ENCODE peak calls at places on chromosomes 4 and X, in five cellular contexts. One of them, this sample, is unnamed.

GRCh38 chr4:116070283-116070682 is 956.9 kb upstream of the NDST4 start:
- DNase-seq in foreskin melanocyte: no peak
- DNase-seq in naive B cell: no peak
- DNase-seq in effector CD4-positive, alpha-beta T cell: no peak
- DNase-seq in nephron progenitor cell: no peak
- DNase-seq in this sample: no peak

GRCh38 chr4:173169428-173170209 is 1.0 kb downstream of the GALNT7 start:
- DNase-seq in foreskin melanocyte: peak
- DNase-seq in naive B cell: peak
- DNase-seq in effector CD4-positive, alpha-beta T cell: peak
- DNase-seq in nephron progenitor cell: peak
- DNase-seq in this sample: peak

GRCh38 chr4:23033796-23034195 is 341.1 kb downstream of the GBA3 start:
- DNase-seq in foreskin melanocyte: no peak
- DNase-seq in naive B cell: no peak
- DNase-seq in effector CD4-positive, alpha-beta T cell: no peak
- DNase-seq in nephron progenitor cell: no peak
- DNase-seq in this sample: no peak

GRCh38 chr4:144338148-144338547 is 197.6 kb upstream of the GYPA start:
- DNase-seq in foreskin melanocyte: no peak
- DNase-seq in naive B cell: no peak
- DNase-seq in effector CD4-positive, alpha-beta T cell: no peak
- DNase-seq in nephron progenitor cell: no peak
- DNase-seq in this sample: no peak

GRCh38 chrX:2502668-2503519 is 2.1 kb upstream of the DHRSX start:
- DNase-seq in foreskin melanocyte: peak
- DNase-seq in naive B cell: no peak
- DNase-seq in effector CD4-positive, alpha-beta T cell: no peak
- DNase-seq in nephron progenitor cell: peak
- DNase-seq in this sample: peak

GRCh38 chrX:119072771-119073170 is at the start of gene CT47C1:
- DNase-seq in foreskin melanocyte: no peak
- DNase-seq in naive B cell: no peak
- DNase-seq in effector CD4-positive, alpha-beta T cell: no peak
- DNase-seq in nephron progenitor cell: no peak
- DNase-seq in this sample: no peak

GRCh38 chrX:10221651-10222050 is 64.9 kb downstream of the CLCN4 start:
- DNase-seq in foreskin melanocyte: no peak
- DNase-seq in naive B cell: peak
- DNase-seq in effector CD4-positive, alpha-beta T cell: no peak
- DNase-seq in nephron progenitor cell: no peak
- DNase-seq in this sample: no peak

GRCh38 chrX:23756165-23756564 is 13.1 kb upstream of the ACOT9 start:
- DNase-seq in foreskin melanocyte: peak
- DNase-seq in naive B cell: peak
- DNase-seq in effector CD4-positive, alpha-beta T cell: peak
- DNase-seq in nephron progenitor cell: peak
- DNase-seq in this sample: peak

GRCh38 chr4:173807347-173807746 is 277.3 kb upstream of the HAND2 start:
- DNase-seq in foreskin melanocyte: no peak
- DNase-seq in naive B cell: no peak
- DNase-seq in effector CD4-positive, alpha-beta T cell: no peak
- DNase-seq in nephron progenitor cell: no peak
- DNase-seq in this sample: peak

GRCh38 chr4:7256989-7257810 is 64.9 kb downstream of the SORCS2 start:
- DNase-seq in foreskin melanocyte: no peak
- DNase-seq in naive B cell: no peak
- DNase-seq in effector CD4-positive, alpha-beta T cell: no peak
- DNase-seq in nephron progenitor cell: no peak
- DNase-seq in this sample: no peak

GRCh38 chr4:88802138-88802537 is 104.5 kb upstream of the NAP1L5 start:
- DNase-seq in foreskin melanocyte: no peak
- DNase-seq in naive B cell: no peak
- DNase-seq in effector CD4-positive, alpha-beta T cell: no peak
- DNase-seq in nephron progenitor cell: no peak
- DNase-seq in this sample: no peak

GRCh38 chrX:17967888-17968287 is 106.8 kb upstream of the RAI2 start:
- DNase-seq in foreskin melanocyte: no peak
- DNase-seq in naive B cell: no peak
- DNase-seq in effector CD4-positive, alpha-beta T cell: no peak
- DNase-seq in nephron progenitor cell: no peak
- DNase-seq in this sample: no peak

GRCh38 chr4:17232575-17233253 is 279.2 kb downstream of the QDPR start:
- DNase-seq in foreskin melanocyte: no peak
- DNase-seq in naive B cell: no peak
- DNase-seq in effector CD4-positive, alpha-beta T cell: no peak
- DNase-seq in nephron progenitor cell: no peak
- DNase-seq in this sample: no peak

GRCh38 chr4:177386416-177386815 is 55.8 kb downstream of the AGA start:
- DNase-seq in foreskin melanocyte: no peak
- DNase-seq in naive B cell: no peak
- DNase-seq in effector CD4-positive, alpha-beta T cell: no peak
- DNase-seq in nephron progenitor cell: no peak
- DNase-seq in this sample: no peak

This sample was measured in colonic mucosa.